ENCODE peak calls at places on chromosomes 16 and 17, in five cellular contexts. T, O, E, U and X are unnamed samples.

GRCh38 chr17:14048169-14048568 is 21.1 kb upstream of the COX10 start:
- DNase-seq in T (no peak), O (no peak), E (peak; percentile 31), U (no peak), X (no peak)

GRCh38 chr16:66036162-66036561 is 330.3 kb upstream of the CDH5 start:
- DNase-seq in T (no peak), O (no peak), E (no peak), U (no peak), X (peak; percentile 25)

GRCh38 chr16:5836979-5837670 is 739.5 kb upstream of the EEF2KMT start:
- DNase-seq in T (no peak), O (no peak), E (no peak), U (no peak), X (no peak)

GRCh38 chr16:28494141-28494851 is at the start of gene APOBR:
- DNase-seq in T (no peak), O (peak; percentile 52), E (no peak), U (peak; percentile 92), X (no peak)

GRCh38 chr16:87806246-87806607 is 40.4 kb upstream of the KLHDC4 start:
- DNase-seq in T (no peak), O (no peak), E (no peak), U (no peak), X (no peak)

GRCh38 chr16:86464044-86464443 is 46.3 kb upstream of the FOXF1 start:
- DNase-seq in T (no peak), O (no peak), E (no peak), U (no peak), X (no peak)

GRCh38 chr17:71184716-71185115 is 936.1 kb upstream of the SOX9 start:
- DNase-seq in T (no peak), O (no peak), E (no peak), U (no peak), X (no peak)

GRCh38 chr17:17567114-17567513 is 24.4 kb downstream of the PEMT start:
- DNase-seq in T (no peak), O (no peak), E (no peak), U (no peak), X (no peak)

GRCh38 chr17:64418506-64419339 is 28.1 kb upstream of the PECAM1 start:
- DNase-seq in T (peak; percentile 77), O (no peak), E (peak; percentile 69), U (no peak), X (peak; percentile 66)

GRCh38 chr17:79915850-79916430 is 76.7 kb upstream of the CBX4 start:
- DNase-seq in T (peak; percentile 91), O (no peak), E (peak; percentile 63), U (no peak), X (peak; percentile 50)

GRCh38 chr17:2647961-2648360 is 54.5 kb downstream of the PAFAH1B1 start:
- DNase-seq in T (no peak), O (no peak), E (no peak), U (no peak), X (no peak)

GRCh38 chr17:62869885-62870580 is 61.9 kb upstream of the MARCHF10 start:
- DNase-seq in T (peak; percentile 69), O (no peak), E (peak; percentile 72), U (no peak), X (peak; percentile 55)

GRCh38 chr17:42518046-42518754 is 17.8 kb upstream of the NAGLU start:
- DNase-seq in T (peak; percentile 84), O (no peak), E (no peak), U (no peak), X (peak; percentile 97)

GRCh38 chr17:29844339-29845048 is 85.5 kb downstream of the SSH2 start:
- DNase-seq in T (peak; percentile 44), O (no peak), E (peak; percentile 27), U (no peak), X (peak; percentile 85)

GRCh38 chr17:80047176-80047575 is 10.7 kb downstream of the CCDC40 start:
- DNase-seq in T (no peak), O (no peak), E (no peak), U (no peak), X (no peak)

GRCh38 chr17:62824290-62825135 is 16.4 kb upstream of the MARCHF10 start:
- DNase-seq in T (peak; percentile 70), O (no peak), E (peak; percentile 65), U (no peak), X (peak; percentile 86)

GRCh38 chr16:10323528-10323869 is 62.4 kb upstream of the ATF7IP2 start:
- DNase-seq in T (no peak), O (no peak), E (no peak), U (no peak), X (no peak)

GRCh38 chr17:74528491-74529199 is 2.6 kb downstream of the CD300LB start:
- DNase-seq in T (no peak), O (no peak), E (no peak), U (no peak), X (no peak)

GRCh38 chr17:58605986-58606385 is 85.9 kb downstream of the TEX14 start:
- DNase-seq in T (no peak), O (no peak), E (no peak), U (no peak), X (no peak)

GRCh38 chr16:85201566-85201965 is 89.3 kb upstream of the CIBAR2 start:
- DNase-seq in T (no peak), O (no peak), E (peak; percentile 39), U (no peak), X (no peak)

GRCh38 chr17:36153887-36154576 is 22.4 kb downstream of the TBC1D3B start:
- DNase-seq in T (no peak), O (no peak), E (no peak), U (no peak), X (no peak)

DNA sequence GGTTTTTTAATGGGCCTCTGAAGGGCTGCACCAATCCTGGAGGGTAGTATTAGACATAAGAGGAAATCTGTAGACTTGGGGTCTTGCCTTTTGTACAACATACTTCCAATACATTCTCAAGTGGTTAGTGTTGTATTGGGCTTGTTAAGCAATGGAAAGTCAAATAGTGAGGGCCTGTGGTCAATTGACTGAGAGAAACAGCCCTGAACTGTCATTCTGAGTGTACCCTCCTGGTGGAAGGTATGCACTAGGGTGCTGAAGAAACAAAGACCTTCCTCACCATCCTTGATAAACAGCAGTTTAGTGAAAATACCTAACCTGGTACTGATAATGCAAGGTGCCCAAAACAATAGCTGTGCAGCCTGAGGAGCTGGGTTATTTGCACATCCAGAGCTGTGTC is 22.2 kb downstream of the OR2C1 start:
- DNase-seq in T (no peak), O (no peak), E (no peak), U (no peak), X (no peak)
- H3K9me3 ChIP-seq in T (peaks cover 16% of the 10 kb centered on the region), O (peaks cover 56% of the 10 kb centered on the region), E (peaks cover 22% of the 10 kb centered on the region), U (peaks cover 81% of the 10 kb centered on the region), X (peaks cover 10% of the 10 kb centered on the region)

GRCh38 chr17:55316499-55316898 is 51.7 kb downstream of the HLF start:
- DNase-seq in T (no peak), O (no peak), E (no peak), U (no peak), X (no peak)

GRCh38 chr17:55312852-55313251 is 48.1 kb downstream of the HLF start:
- DNase-seq in T (no peak), O (no peak), E (no peak), U (no peak), X (no peak)

GRCh38 chr17:55314061-55314783 is 49.5 kb downstream of the HLF start:
- DNase-seq in T (no peak), O (no peak), E (no peak), U (no peak), X (no peak)

GRCh38 chr17:55317284-55317683 is 52.5 kb downstream of the HLF start:
- DNase-seq in T (no peak), O (no peak), E (no peak), U (no peak), X (no peak)

GRCh38 chr17:55314784-55315491 is 50.2 kb downstream of the HLF start:
- DNase-seq in T (no peak), O (no peak), E (no peak), U (no peak), X (no peak)
- H3K9me3 ChIP-seq in T (no peaks in the 10 kb centered on the region), O (no peaks in the 10 kb centered on the region), E (no peaks in the 10 kb centered on the region), U (no peaks in the 10 kb centered on the region), X (no peaks in the 10 kb centered on the region)

GRCh38 chr16:35386619-35387018 is 1927.2 kb downstream of the TP53TG3F start:
- DNase-seq in T (no peak), O (no peak), E (no peak), U (no peak), X (no peak)

DNA sequence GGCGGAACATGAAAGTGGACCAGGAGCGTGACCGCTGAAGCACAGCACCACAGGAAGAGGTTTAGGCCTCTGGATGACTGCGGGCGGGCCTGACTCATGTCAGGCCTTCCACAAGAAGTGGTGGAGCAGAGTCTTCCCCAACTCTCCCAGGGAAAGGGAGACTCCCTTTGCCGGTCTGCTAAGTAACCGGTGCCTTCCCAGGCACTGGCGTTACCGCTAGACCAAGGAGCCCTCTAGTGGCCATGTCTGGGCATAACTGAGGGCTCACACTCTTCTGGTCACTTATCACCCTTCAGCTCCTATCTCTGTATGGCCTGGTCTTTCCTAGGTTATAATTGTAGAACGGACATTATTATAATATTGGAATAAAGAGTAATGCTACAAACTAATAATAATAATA is 1931.9 kb downstream of the TP53TG3F start:
- DNase-seq in T (no peak), O (no peak), E (peak; percentile 13), U (no peak), X (no peak)
- H3K9me3 ChIP-seq in T (no peaks in the 10 kb centered on the region), O (no peaks in the 10 kb centered on the region), E (peaks cover 15% of the 10 kb centered on the region), U (peaks cover 13% of the 10 kb centered on the region), X (no peaks in the 10 kb centered on the region)

GRCh38 chr17:22506231-22506630 is 813.9 kb downstream of the KCNJ18 start:
- DNase-seq in T (no peak), O (no peak), E (no peak), U (no peak), X (no peak)
- H3K9me3 ChIP-seq in T (no peaks in the 10 kb centered on the region), O (peaks cover 17% of the 10 kb centered on the region), E (peaks cover 17% of the 10 kb centered on the region), U (no peaks in the 10 kb centered on the region), X (no peaks in the 10 kb centered on the region)

GRCh38 chr16:35564148-35564547 is 2104.7 kb downstream of the TP53TG3F start:
- DNase-seq in T (no peak), O (no peak), E (no peak), U (no peak), X (no peak)
- H3K9me3 ChIP-seq in T (no peaks in the 10 kb centered on the region), O (no peaks in the 10 kb centered on the region), E (peaks cover 3% of the 10 kb centered on the region), U (no peaks in the 10 kb centered on the region), X (no peaks in the 10 kb centered on the region)